ENCODE peak calls at places on chromosomes 5 and 9, in seven cellular contexts. One of them, this sample, is unnamed.

GRCh38 chr5:55231476-55232193 is 1.8 kb downstream of the CCNO start:
- DNase-seq in non-pigmented ciliary epithelial cell: no peak
- DNase-seq in COR-L47: peak; percentile 19
- DNase-seq in fibroblast of mammary gland: no peak
- DNase-seq in activated CD4-positive, alpha-beta T cell treated with anti-CD3 and anti-CD28 coated beads for 4 hours: no peak
- DNase-seq in hepatic stellate cell: no peak
- DNase-seq in tibial artery: no peak
- DNase-seq in this sample: no peak

GRCh38 chr5:114362977-114363721 is 1.3 kb downstream of the KCNN2 start:
- DNase-seq in COR-L47: no peak
- DNase-seq in fibroblast of mammary gland: no peak
- DNase-seq in activated CD4-positive, alpha-beta T cell treated with anti-CD3 and anti-CD28 coated beads for 4 hours: no peak
- DNase-seq in hepatic stellate cell: no peak
- DNase-seq in tibial artery: no peak
- DNase-seq in non-pigmented ciliary epithelial cell: no peak
- DNase-seq in this sample: no peak

GRCh38 chr5:177472460-177473441 is 683 bp downstream of the DBN1 start:
- DNase-seq in fibroblast of mammary gland: no peak
- DNase-seq in tibial artery: no peak
- DNase-seq in non-pigmented ciliary epithelial cell: no peak
- DNase-seq in hepatic stellate cell: peak; percentile 69
- DNase-seq in activated CD4-positive, alpha-beta T cell treated with anti-CD3 and anti-CD28 coated beads for 4 hours: peak; percentile 44
- DNase-seq in COR-L47: peak; percentile 20
- DNase-seq in this sample: no peak

GRCh38 chr9:89920131-89920530 is 315.3 kb downstream of the GADD45G start:
- DNase-seq in COR-L47: no peak
- DNase-seq in tibial artery: no peak
- DNase-seq in hepatic stellate cell: no peak
- DNase-seq in fibroblast of mammary gland: no peak
- DNase-seq in non-pigmented ciliary epithelial cell: no peak
- DNase-seq in activated CD4-positive, alpha-beta T cell treated with anti-CD3 and anti-CD28 coated beads for 4 hours: no peak
- DNase-seq in this sample: no peak

GRCh38 chr5:107968998-107969397 is 298.3 kb upstream of the EFNA5 start:
- DNase-seq in hepatic stellate cell: no peak
- DNase-seq in activated CD4-positive, alpha-beta T cell treated with anti-CD3 and anti-CD28 coated beads for 4 hours: no peak
- DNase-seq in tibial artery: no peak
- DNase-seq in non-pigmented ciliary epithelial cell: peak; percentile 27
- DNase-seq in fibroblast of mammary gland: peak; percentile 74
- DNase-seq in COR-L47: no peak
- DNase-seq in this sample: no peak

GRCh38 chr9:131264231-131264630 is 12.1 kb downstream of the FAM78A start:
- DNase-seq in fibroblast of mammary gland: no peak
- DNase-seq in activated CD4-positive, alpha-beta T cell treated with anti-CD3 and anti-CD28 coated beads for 4 hours: no peak
- DNase-seq in non-pigmented ciliary epithelial cell: no peak
- DNase-seq in hepatic stellate cell: no peak
- DNase-seq in COR-L47: peak; percentile 11
- DNase-seq in tibial artery: no peak
- DNase-seq in this sample: no peak

GRCh38 chr9:32136700-32137339 is 247.6 kb upstream of the ACO1 start:
- DNase-seq in tibial artery: no peak
- DNase-seq in hepatic stellate cell: no peak
- DNase-seq in fibroblast of mammary gland: no peak
- DNase-seq in COR-L47: no peak
- DNase-seq in non-pigmented ciliary epithelial cell: no peak
- DNase-seq in activated CD4-positive, alpha-beta T cell treated with anti-CD3 and anti-CD28 coated beads for 4 hours: no peak
- DNase-seq in this sample: no peak

GRCh38 chr5:150486402-150487198 is 21.3 kb upstream of the NDST1 start:
- DNase-seq in activated CD4-positive, alpha-beta T cell treated with anti-CD3 and anti-CD28 coated beads for 4 hours: peak; percentile 38
- DNase-seq in COR-L47: peak; percentile 57
- DNase-seq in non-pigmented ciliary epithelial cell: no peak
- DNase-seq in hepatic stellate cell: no peak
- DNase-seq in fibroblast of mammary gland: peak; percentile 35
- DNase-seq in tibial artery: no peak
- DNase-seq in this sample: no peak

GRCh38 chr5:33737284-33737683 is 154.5 kb downstream of the ADAMTS12 start:
- DNase-seq in COR-L47: no peak
- DNase-seq in hepatic stellate cell: no peak
- DNase-seq in fibroblast of mammary gland: no peak
- DNase-seq in tibial artery: no peak
- DNase-seq in non-pigmented ciliary epithelial cell: no peak
- DNase-seq in activated CD4-positive, alpha-beta T cell treated with anti-CD3 and anti-CD28 coated beads for 4 hours: no peak
- DNase-seq in this sample: no peak